ENCODE peak calls at places on chromosomes 2 and 18, in six cellular contexts. U, J, D, X, S and M are unnamed samples.

GRCh38 chr2:12441750-12442626 is 274.7 kb upstream of the TRIB2 start:
- DNase-seq in U (no peak), X (no peak), J (no peak), D (no peak), S (no peak), M (no peak)

GRCh38 chr2:24359701-24360049 is 661 bp downstream of the ITSN2 start:
- DNase-seq in U (peak), S (peak), X (peak), J (peak), D (no peak), M (no peak)

GRCh38 chr2:228086561-228086960 is 94.9 kb downstream of the SPHKAP start:
- DNase-seq in S (no peak), U (no peak), X (no peak), J (no peak), D (no peak), M (no peak)

GRCh38 chr2:60823694-60824305 is 57.6 kb upstream of the REL start:
- DNase-seq in D (no peak), J (no peak), U (no peak), S (no peak), X (no peak), M (no peak)

GRCh38 chr2:78290581-78291214 is 734.8 kb upstream of the REG3G start:
- DNase-seq in X (no peak), U (no peak), S (peak), J (no peak), D (no peak), M (peak)

GRCh38 chr2:229634574-229635185 is 79.7 kb downstream of the DNER start:
- DNase-seq in S (peak), X (no peak), D (no peak), U (no peak), J (no peak), M (peak)

GRCh38 chr2:46655551-46656436 is 176.4 kb downstream of the TMEM247 start:
- DNase-seq in J (no peak), U (no peak), S (no peak), X (no peak), D (no peak), M (no peak)

GRCh38 chr2:123258864-123259263 is 766.2 kb upstream of the CNTNAP5 start:
- DNase-seq in X (no peak), D (no peak), S (no peak), U (no peak), J (no peak), M (no peak)

GRCh38 chr2:61993422-61994024 is 88.0 kb downstream of the COMMD1 start:
- DNase-seq in U (peak), D (peak), S (peak), J (no peak), X (no peak), M (peak)

GRCh38 chr18:48227206-48227605 is 182.0 kb downstream of the ZBTB7C start:
- DNase-seq in J (no peak), D (no peak), U (peak), X (no peak), S (no peak), M (peak)

GRCh38 chr2:15050483-15050882 is 418.0 kb downstream of the LRATD1 start:
- DNase-seq in X (no peak), D (no peak), U (no peak), S (peak), J (no peak), M (peak)

GRCh38 chr18:69648486-69648885 is 247.8 kb downstream of the DOK6 start:
- DNase-seq in D (no peak), X (no peak), J (no peak), S (no peak), U (no peak), M (no peak)

GRCh38 chr18:75896865-75897264 is 469.4 kb upstream of the SMIM21 start:
- DNase-seq in J (no peak), S (no peak), X (no peak), U (peak), D (no peak), M (no peak)

GRCh38 chr2:36707050-36707449 is 10.5 kb downstream of the VIT start:
- DNase-seq in U (peak), S (no peak), X (no peak), D (no peak), J (no peak), M (no peak)

GRCh38 chr18:25278415-25278814 is 73.6 kb downstream of the ZNF521 start:
- DNase-seq in S (no peak), X (no peak), U (no peak), J (no peak), D (no peak), M (no peak)

GRCh38 chr2:9099341-9099751 is 95.9 kb upstream of the MBOAT2 start:
- DNase-seq in S (no peak), X (no peak), U (no peak), D (peak), J (no peak), M (no peak)

GRCh38 chr2:18706001-18706400 is 116.6 kb upstream of the NT5C1B start:
- DNase-seq in X (no peak), S (no peak), U (no peak), D (no peak), J (no peak), M (no peak)

GRCh38 chr2:41197781-41198180 is 745.9 kb upstream of the SLC8A1 start:
- DNase-seq in J (no peak), X (no peak), S (no peak), D (no peak), U (no peak), M (no peak)

GRCh38 chr2:28681216-28681981 is 70.2 kb upstream of the PPP1CB start:
- DNase-seq in X (peak), S (peak), U (no peak), D (peak), J (peak), M (peak)

GRCh38 chr2:4693266-4693665 is 989.9 kb downstream of the DCDC2C start:
- DNase-seq in D (peak), J (no peak), U (no peak), X (no peak), S (no peak), M (no peak)

GRCh38 chr2:27735263-27735904 is 36.1 kb upstream of the MRPL33 start:
- DNase-seq in J (no peak), X (peak), S (peak), D (no peak), U (peak), M (no peak)

GRCh38 chr2:101882948-101883347 is 108.8 kb upstream of the IL1R2 start:
- DNase-seq in J (no peak), S (no peak), D (no peak), X (no peak), U (no peak), M (no peak)

GRCh38 chr2:101341421-101341820 is 32.9 kb upstream of the RNF149 start:
- DNase-seq in S (no peak), D (no peak), J (no peak), X (no peak), U (no peak), M (no peak)

GRCh38 chr2:158967114-158967730 is 1.2 kb upstream of the TANC1 start:
- DNase-seq in U (no peak), J (no peak), X (no peak), D (no peak), S (no peak), M (no peak)

GRCh38 chr2:16253291-16253690 is 312.9 kb downstream of the MYCN start:
- DNase-seq in J (no peak), S (no peak), D (no peak), U (no peak), X (no peak), M (no peak)

GRCh38 chr18:50429207-50429948 is 54.5 kb downstream of the SKA1 start:
- DNase-seq in J (no peak), D (no peak), S (no peak), U (peak), X (no peak), M (peak)

GRCh38 chr2:42342061-42342794 is 18.8 kb downstream of the COX7A2L start:
- DNase-seq in U (peak), J (no peak), D (peak), X (no peak), S (no peak), M (peak)